ENCODE peak calls at places on chromosome 15, in ten cellular contexts. G, B, C, U, W, D, Y, O, R and S are unnamed samples.

GRCh38 chr15:40192942-40193341 is 32.1 kb downstream of the BUB1B start:
- DNase-seq in G (no peak), B (no peak), C (no peak), U (peak), W (no peak), D (no peak), Y (no peak), O (no peak), R (no peak), S (no peak)

GRCh38 chr15:35055416-35056105 is 29.5 kb downstream of the NANOGP8 start:
- DNase-seq in G (no peak), B (no peak), C (no peak), U (no peak), W (no peak), D (peak), Y (no peak), O (no peak), R (no peak), S (no peak)

GRCh38 chr15:33963831-33964664 is 4.2 kb upstream of the CHRM5 start:
- DNase-seq in G (peak), B (no peak), C (no peak), U (peak), W (peak), D (peak), Y (no peak), O (no peak), R (peak), S (no peak)

GRCh38 chr15:65404196-65404872 is 18.4 kb downstream of the IGDCC4 start:
- DNase-seq in G (no peak), B (no peak), C (no peak), U (no peak), W (no peak), D (no peak), Y (no peak), O (no peak), R (no peak), S (no peak)

GRCh38 chr15:99476413-99477222 is 89.2 kb upstream of the MEF2A start:
- DNase-seq in G (peak), B (peak), C (no peak), U (peak), W (no peak), D (peak), Y (no peak), O (peak), R (peak), S (no peak)

GRCh38 chr15:37880009-37880834 is 54.2 kb upstream of the TMCO5A start:
- DNase-seq in G (no peak), B (no peak), C (no peak), U (peak), W (peak), D (peak), Y (no peak), O (no peak), R (peak), S (peak)

GRCh38 chr15:61226313-61227250 is 2.5 kb downstream of the RORA start:
- DNase-seq in G (no peak), B (no peak), C (no peak), U (no peak), W (no peak), D (no peak), Y (no peak), O (no peak), R (no peak), S (no peak)

GRCh38 chr15:101118116-101118515 is 133.7 kb downstream of the CHSY1 start:
- DNase-seq in G (no peak), B (no peak), C (no peak), U (no peak), W (no peak), D (no peak), Y (no peak), O (no peak), R (no peak), S (no peak)

GRCh38 chr15:65634381-65634780 is 12.6 kb downstream of the SLC24A1 start:
- DNase-seq in G (no peak), B (no peak), C (no peak), U (peak), W (no peak), D (peak), Y (no peak), O (no peak), R (no peak), S (no peak)

GRCh38 chr15:63474810-63475316 is 29.5 kb upstream of the USP3 start:
- DNase-seq in G (no peak), B (no peak), C (no peak), U (peak), W (no peak), D (no peak), Y (no peak), O (no peak), R (peak), S (no peak)

GRCh38 chr15:29774900-29775299 is 47.4 kb downstream of the TJP1 start:
- DNase-seq in G (no peak), B (no peak), C (no peak), U (peak), W (no peak), D (peak), Y (no peak), O (no peak), R (no peak), S (no peak)

GRCh38 chr15:68277131-68277604 is 377 bp upstream of the FEM1B start:
- DNase-seq in G (no peak), B (no peak), C (no peak), U (peak), W (peak), D (no peak), Y (no peak), O (no peak), R (no peak), S (peak)

GRCh38 chr15:84685304-84685703 is 27.3 kb upstream of the NMB start:
- DNase-seq in G (no peak), B (no peak), C (no peak), U (peak), W (no peak), D (peak), Y (no peak), O (peak), R (no peak), S (no peak)

GRCh38 chr15:91243806-91244205 is 143.7 kb downstream of the SV2B start:
- DNase-seq in G (no peak), B (no peak), C (no peak), U (peak), W (no peak), D (no peak), Y (no peak), O (no peak), R (no peak), S (no peak)

GRCh38 chr15:82021992-82022391 is 23.8 kb downstream of the MEX3B start:
- DNase-seq in G (no peak), B (peak), C (no peak), U (peak), W (peak), D (peak), Y (no peak), O (no peak), R (no peak), S (peak)

GRCh38 chr15:63718590-63719035 is 115.1 kb downstream of the HERC1 start:
- DNase-seq in G (no peak), B (no peak), C (no peak), U (peak), W (no peak), D (peak), Y (no peak), O (no peak), R (no peak), S (no peak)

GRCh38 chr15:88377509-88377908 is 89.7 kb downstream of the MRPL46 start:
- DNase-seq in G (no peak), B (peak), C (no peak), U (no peak), W (no peak), D (no peak), Y (no peak), O (no peak), R (no peak), S (no peak)